ENCODE peak calls at places on chromosomes 12 and 14, in four cellular contexts. D is endothelial cell of umbilical vein, M is HCT116, F is HepG2. O is an unnamed sample.
A peak's percentile ranks its signal among the peaks of the same experiment; 100 is the strongest.

GRCh38 chr12:132604108-132605054 is 6.0 kb downstream of the LRCOL1 start:
- DNase-seq in D (peak; percentile 62), M (no peak), F (no peak), O (no peak)

GRCh38 chr14:39217214-39217879 is 16.4 kb upstream of the MIA2 start:
- DNase-seq in D (no peak), M (peak; percentile 79), F (no peak), O (no peak)

GRCh38 chr12:51639361-51639760 is 48.3 kb downstream of the SCN8A start:
- DNase-seq in D (no peak), M (no peak), F (no peak), O (no peak)

GRCh38 chr12:52062167-52063080 is 7.4 kb upstream of the ATG101 start:
- DNase-seq in D (no peak), M (no peak), F (no peak), O (no peak)

GRCh38 chr12:132150780-132151144 is 6.5 kb downstream of the NOC4L start:
- DNase-seq in D (no peak), M (no peak), F (no peak), O (no peak)

GRCh38 chr12:131642771-131643170 is 68.1 kb upstream of the SFSWAP start:
- DNase-seq in D (peak; percentile 0), M (no peak), F (no peak), O (no peak)

GRCh38 chr12:77113971-77114370 is 48.6 kb upstream of the E2F7 start:
- DNase-seq in D (peak; percentile 64), M (no peak), F (no peak), O (no peak)

GRCh38 chr14:80316426-80316825 is 105.1 kb upstream of the DIO2 start:
- DNase-seq in D (no peak), M (no peak), F (no peak), O (no peak)

GRCh38 chr12:20212658-20213387 is 155.5 kb upstream of the PDE3A start:
- DNase-seq in D (peak; percentile 99), M (peak; percentile 82), F (no peak), O (peak; percentile 66)

GRCh38 chr14:99689266-99690236 is 5.5 kb downstream of the CYP46A1 start:
- DNase-seq in D (no peak), M (no peak), F (no peak), O (no peak)

GRCh38 chr14:102043251-102044025 is 43.4 kb downstream of the HSP90AA1 start:
- DNase-seq in D (no peak), M (no peak), F (no peak), O (no peak)

GRCh38 chr12:91896725-91897515 is 248.7 kb downstream of the BTG1 start:
- DNase-seq in D (no peak), M (no peak), F (no peak), O (no peak)

GRCh38 chr12:16670456-16671050 is 64.6 kb upstream of the LMO3 start:
- DNase-seq in D (no peak), M (no peak), F (no peak), O (no peak)

GRCh38 chr14:104360522-104360921 is 219.0 kb upstream of the C14orf180 start:
- DNase-seq in D (no peak), M (no peak), F (no peak), O (no peak)

GRCh38 chr12:80271770-80272169 is 172.3 kb upstream of the PTPRQ start:
- DNase-seq in D (no peak), M (no peak), F (no peak), O (no peak)

GRCh38 chr12:52791271-52792184 is 4.4 kb downstream of the KRT3 start:
- DNase-seq in D (no peak), M (no peak), F (no peak), O (no peak)

GRCh38 chr14:91103116-91103515 is 10.8 kb upstream of the DGLUCY start:
- DNase-seq in D (no peak), M (no peak), F (no peak), O (no peak)

GRCh38 chr12:109377139-109377685 is 29.5 kb downstream of the MYO1H start:
- DNase-seq in D (no peak), M (no peak), F (no peak), O (no peak)

GRCh38 chr14:76961631-76962302 is 66.7 kb downstream of the IRF2BPL start:
- DNase-seq in D (peak; percentile 91), M (peak; percentile 98), F (peak; percentile 94), O (peak; percentile 91)

GRCh38 chr14:101478796-101479410 is 82.4 kb upstream of the DIO3 start:
- DNase-seq in D (no peak), M (no peak), F (no peak), O (peak; percentile 12)

GRCh38 chr14:88667555-88668273 is 104.9 kb downstream of the ZC3H14 start:
- DNase-seq in D (peak; percentile 64), M (peak; percentile 68), F (peak; percentile 70), O (peak; percentile 64)

GRCh38 chr12:130849561-130850417 is 10.7 kb upstream of the STX2 start:
- DNase-seq in D (no peak), M (no peak), F (peak; percentile 89), O (no peak)

GRCh38 chr12:68189766-68190700 is 30.5 kb upstream of the IFNG start:
- DNase-seq in D (no peak), M (peak; percentile 13), F (no peak), O (no peak)

GRCh38 chr14:104230946-104231345 is 92.6 kb downstream of the KIF26A start:
- DNase-seq in D (no peak), M (no peak), F (no peak), O (no peak)

GRCh38 chr12:99035776-99036175 is 390.7 kb downstream of the APAF1 start:
- DNase-seq in D (no peak), M (no peak), F (no peak), O (no peak)

GRCh38 chr12:104909761-104910160 is 48.3 kb downstream of the SLC41A2 start:
- DNase-seq in D (no peak), M (no peak), F (no peak), O (no peak)

GRCh38 chr14:100775831-100776591 is 49.3 kb downstream of the DLK1 start:
- DNase-seq in D (no peak), M (no peak), F (no peak), O (no peak)

GRCh38 chr12:56805282-56805855 is 42.2 kb downstream of the HSD17B6 start:
- DNase-seq in D (no peak), M (no peak), F (no peak), O (no peak)

GRCh38 chr14:72576258-72576657 is 317.6 kb downstream of the DPF3 start:
- DNase-seq in D (no peak), M (no peak), F (no peak), O (no peak)

GRCh38 chr12:124833693-124834122 is 30.0 kb downstream of the SCARB1 start:
- DNase-seq in D (no peak), M (peak; percentile 78), F (no peak), O (no peak)

GRCh38 chr14:70660967-70661871 is 19.5 kb downstream of the TTC9 start:
- DNase-seq in D (no peak), M (no peak), F (no peak), O (peak; percentile 32)
- H3K4me1 ChIP-seq in D (no peaks in the 10 kb centered on the region), M (peaks cover 50% of the 10 kb centered on the region), F (no peaks in the 10 kb centered on the region), O (no peaks in the 10 kb centered on the region)

GRCh38 chr12:116248930-116249329 is 28.6 kb downstream of the MED13L start:
- DNase-seq in D (no peak), M (no peak), F (no peak), O (no peak)

GRCh38 chr12:116246490-116247179 is 30.9 kb downstream of the MED13L start:
- DNase-seq in D (no peak), M (no peak), F (no peak), O (no peak)

GRCh38 chr12:116248433-116248832 is 29.1 kb downstream of the MED13L start:
- DNase-seq in D (no peak), M (no peak), F (no peak), O (no peak)

GRCh38 chr12:116247377-116247776 is 30.1 kb downstream of the MED13L start:
- DNase-seq in D (no peak), M (no peak), F (no peak), O (no peak)

DNA sequence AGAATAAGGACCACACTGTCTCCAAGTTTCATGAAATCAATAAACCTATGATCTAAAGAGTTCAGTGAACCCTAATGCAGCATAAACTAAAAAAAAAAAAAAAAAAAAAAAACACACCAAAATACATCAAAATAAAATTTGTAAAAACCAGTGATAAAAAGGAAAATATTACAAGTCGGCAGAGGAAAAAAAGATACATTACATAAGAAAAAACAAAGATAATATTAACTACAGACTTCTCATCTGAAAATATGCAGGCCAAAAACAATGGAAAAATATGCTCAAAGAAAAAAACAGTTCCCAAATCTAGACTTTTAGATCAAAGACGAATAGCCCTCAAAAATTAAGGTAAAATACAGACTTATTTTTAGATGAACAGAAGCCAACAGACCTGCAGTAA is 27.6 kb downstream of the MED13L start:
- DNase-seq in D (no peak), M (no peak), F (no peak), O (no peak)
- H3K9me3 ChIP-seq in D (no peaks in the 10 kb centered on the region), M (no peaks in the 10 kb centered on the region), F (no peaks in the 10 kb centered on the region), O (no peaks in the 10 kb centered on the region)

GRCh38 chr14:67932708-67933107 is 113.1 kb downstream of the RAD51B start:
- DNase-seq in D (no peak), M (no peak), F (no peak), O (no peak)
- H3K9ac ChIP-seq in D (no peak overlapping the region), M (no peak overlapping the region), F (no peak overlapping the region), O (no peak overlapping the region)

GRCh38 chr12:10392394-10392930 is 2.6 kb upstream of the KLRK1 start:
- DNase-seq in D (no peak), M (peak; percentile 79), F (no peak), O (no peak)

GRCh38 chr12:10395390-10395998 is 5.7 kb upstream of the KLRK1 start:
- DNase-seq in D (no peak), M (no peak), F (peak; percentile 85), O (peak; percentile 68)

GRCh38 chr12:10397311-10397710 is 7.5 kb upstream of the KLRK1 start:
- DNase-seq in D (no peak), M (no peak), F (no peak), O (peak; percentile 34)

GRCh38 chr12:10389941-10390340 is at the start of gene KLRK1:
- DNase-seq in D (no peak), M (no peak), F (no peak), O (no peak)

GRCh38 chr12:10393291-10393690 is 3.5 kb upstream of the KLRK1 start:
- DNase-seq in D (no peak), M (no peak), F (no peak), O (no peak)
- H3K4me1 ChIP-seq in D (peaks cover 2% of the 10 kb centered on the region), M (peaks cover 20% of the 10 kb centered on the region), F (peaks cover 19% of the 10 kb centered on the region), O (peaks cover 4% of the 10 kb centered on the region)

O was measured in colonic mucosa.